ENCODE peak calls at places on chromosomes 12 and 14, in four cellular contexts. One of them, this sample, is unnamed.

GRCh38 chr12:111454311-111454710 is 48.6 kb downstream of the SH2B3 start:
- DNase-seq in A549: no peak
- DNase-seq in suprapubic skin: peak; percentile 12
- DNase-seq in AG09319: no peak
- DNase-seq in this sample: no peak

GRCh38 chr14:35504260-35504659 is 29.7 kb upstream of the INSM2 start:
- DNase-seq in suprapubic skin: no peak
- DNase-seq in AG09319: no peak
- DNase-seq in A549: no peak
- DNase-seq in this sample: no peak

GRCh38 chr14:30521899-30522736 is 36.8 kb upstream of the G2E3 start:
- DNase-seq in suprapubic skin: no peak
- DNase-seq in A549: peak; percentile 8
- DNase-seq in AG09319: peak; percentile 2
- DNase-seq in this sample: no peak

GRCh38 chr12:132445884-132446471 is 44.0 kb upstream of the FBRSL1 start:
- DNase-seq in A549: peak; percentile 89
- DNase-seq in AG09319: peak; percentile 24
- DNase-seq in suprapubic skin: no peak
- DNase-seq in this sample: no peak

GRCh38 chr12:48542300-48542928 is 17.0 kb downstream of the OR8S1 start:
- DNase-seq in suprapubic skin: no peak
- DNase-seq in AG09319: no peak
- DNase-seq in A549: peak; percentile 21
- DNase-seq in this sample: no peak

GRCh38 chr14:69972755-69973154 is 93.5 kb downstream of the SMOC1 start:
- DNase-seq in AG09319: no peak
- DNase-seq in A549: no peak
- DNase-seq in suprapubic skin: no peak
- DNase-seq in this sample: no peak

GRCh38 chr14:93013368-93013719 is 90.4 kb downstream of the CHGA start:
- DNase-seq in AG09319: no peak
- DNase-seq in suprapubic skin: no peak
- DNase-seq in A549: no peak
- DNase-seq in this sample: no peak

GRCh38 chr12:124720687-124721500 is 142.8 kb downstream of the SCARB1 start:
- DNase-seq in suprapubic skin: no peak
- DNase-seq in AG09319: no peak
- DNase-seq in A549: no peak
- DNase-seq in this sample: peak; percentile 77

GRCh38 chr12:56034586-56035332 is 7.0 kb upstream of the RPS26 start:
- DNase-seq in AG09319: no peak
- DNase-seq in A549: no peak
- DNase-seq in suprapubic skin: no peak
- DNase-seq in this sample: no peak

GRCh38 chr12:65609359-65609771 is 214.9 kb upstream of the HMGA2 start:
- DNase-seq in suprapubic skin: no peak
- DNase-seq in AG09319: peak; percentile 30
- DNase-seq in A549: no peak
- DNase-seq in this sample: no peak

GRCh38 chr14:33767721-33768457 is 183.0 kb downstream of the EGLN3 start:
- DNase-seq in AG09319: no peak
- DNase-seq in A549: no peak
- DNase-seq in suprapubic skin: no peak
- DNase-seq in this sample: no peak

GRCh38 chr14:29895591-29896043 is 32.0 kb downstream of the PRKD1 start:
- DNase-seq in suprapubic skin: no peak
- DNase-seq in A549: no peak
- DNase-seq in AG09319: no peak
- DNase-seq in this sample: no peak

GRCh38 chr12:27808831-27809230 is 28.8 kb upstream of the MANSC4 start:
- DNase-seq in suprapubic skin: no peak
- DNase-seq in A549: no peak
- DNase-seq in AG09319: no peak
- DNase-seq in this sample: no peak

GRCh38 chr14:49640540-49641417 is 5.7 kb upstream of the DNAAF2 start:
- DNase-seq in A549: no peak
- DNase-seq in suprapubic skin: no peak
- DNase-seq in AG09319: no peak
- DNase-seq in this sample: no peak

GRCh38 chr12:64813733-64814132 is 10.7 kb upstream of the TBC1D30 start:
- DNase-seq in AG09319: no peak
- DNase-seq in A549: no peak
- DNase-seq in suprapubic skin: no peak
- DNase-seq in this sample: no peak

GRCh38 chr12:113802966-113803828 is 162.9 kb downstream of the RBM19 start:
- DNase-seq in suprapubic skin: no peak
- DNase-seq in A549: no peak
- DNase-seq in AG09319: no peak
- DNase-seq in this sample: no peak

GRCh38 chr12:67268335-67268895 is 743 bp upstream of the CAND1 start:
- DNase-seq in A549: peak; percentile 99
- DNase-seq in suprapubic skin: peak; percentile 92
- DNase-seq in AG09319: peak; percentile 97
- DNase-seq in this sample: peak; percentile 81

GRCh38 chr14:32023540-32023939 is 53.6 kb upstream of the ARHGAP5 start:
- DNase-seq in suprapubic skin: no peak
- DNase-seq in AG09319: no peak
- DNase-seq in A549: no peak
- DNase-seq in this sample: no peak

GRCh38 chr14:101466456-101467180 is 94.7 kb upstream of the DIO3 start:
- DNase-seq in A549: no peak
- DNase-seq in suprapubic skin: peak; percentile 68
- DNase-seq in AG09319: no peak
- DNase-seq in this sample: no peak

GRCh38 chr14:92613008-92613658 is 99.6 kb downstream of the RIN3 start:
- DNase-seq in AG09319: no peak
- DNase-seq in suprapubic skin: no peak
- DNase-seq in A549: no peak
- DNase-seq in this sample: no peak

GRCh38 chr14:74179775-74180354 is 59.4 kb upstream of the VSX2 start:
- DNase-seq in suprapubic skin: no peak
- DNase-seq in AG09319: no peak
- DNase-seq in A549: no peak
- DNase-seq in this sample: no peak

GRCh38 chr14:64061706-64062105 is 208.9 kb downstream of the SYNE2 start:
- DNase-seq in AG09319: no peak
- DNase-seq in suprapubic skin: no peak
- DNase-seq in A549: no peak
- DNase-seq in this sample: no peak

GRCh38 chr12:68432622-68433021 is 100.5 kb upstream of the MDM1 start:
- DNase-seq in AG09319: no peak
- DNase-seq in suprapubic skin: no peak
- DNase-seq in A549: no peak
- DNase-seq in this sample: no peak

GRCh38 chr14:97306133-97306784 is 509.1 kb downstream of the VRK1 start:
- DNase-seq in suprapubic skin: no peak
- DNase-seq in AG09319: no peak
- DNase-seq in A549: no peak
- DNase-seq in this sample: no peak

GRCh38 chr12:114395755-114396152 is 10.2 kb downstream of the TBX5 start:
- DNase-seq in suprapubic skin: no peak
- DNase-seq in AG09319: no peak
- DNase-seq in A549: no peak
- DNase-seq in this sample: no peak

GRCh38 chr12:94147991-94148840 is at the start of gene PLXNC1:
- DNase-seq in AG09319: no peak
- DNase-seq in A549: peak; percentile 26
- DNase-seq in suprapubic skin: peak; percentile 87
- DNase-seq in this sample: no peak

GRCh38 chr14:91714805-91715204 is 17.1 kb downstream of the CATSPERB start:
- DNase-seq in A549: no peak
- DNase-seq in suprapubic skin: no peak
- DNase-seq in AG09319: no peak
- DNase-seq in this sample: no peak

GRCh38 chr12:27191531-27191930 is 52.6 kb upstream of the STK38L start:
- DNase-seq in suprapubic skin: no peak
- DNase-seq in AG09319: no peak
- DNase-seq in A549: no peak
- DNase-seq in this sample: no peak

GRCh38 chr12:130870442-130871285 is 1.2 kb upstream of the RAN start:
- DNase-seq in AG09319: peak; percentile 84
- DNase-seq in A549: peak; percentile 98
- DNase-seq in suprapubic skin: peak; percentile 89
- DNase-seq in this sample: no peak

GRCh38 chr14:21382095-21382494 is 1.7 kb downstream of the SUPT16H start:
- DNase-seq in AG09319: no peak
- DNase-seq in A549: no peak
- DNase-seq in suprapubic skin: no peak
- DNase-seq in this sample: no peak

GRCh38 chr14:77151245-77151644 is 9.7 kb upstream of the ZDHHC22 start:
- DNase-seq in A549: peak; percentile 55
- DNase-seq in AG09319: no peak
- DNase-seq in suprapubic skin: peak; percentile 35
- DNase-seq in this sample: no peak

GRCh38 chr14:70666364-70666691 is 24.6 kb downstream of the TTC9 start:
- DNase-seq in AG09319: no peak
- DNase-seq in suprapubic skin: no peak
- DNase-seq in A549: no peak
- DNase-seq in this sample: no peak

GRCh38 chr14:54572316-54572715 is 5.4 kb downstream of the SAMD4A start:
- DNase-seq in A549: no peak
- DNase-seq in AG09319: no peak
- DNase-seq in suprapubic skin: no peak
- DNase-seq in this sample: no peak

GRCh38 chr12:89350661-89351488 is 1.4 kb downstream of the DUSP6 start:
- DNase-seq in AG09319: no peak
- DNase-seq in A549: no peak
- DNase-seq in suprapubic skin: peak; percentile 79
- DNase-seq in this sample: no peak

GRCh38 chr12:71385155-71385554 is 54.4 kb upstream of the LGR5 start:
- DNase-seq in AG09319: no peak
- DNase-seq in A549: no peak
- DNase-seq in suprapubic skin: no peak
- DNase-seq in this sample: no peak

GRCh38 chr14:72822946-72823611 is 70.8 kb downstream of the DPF3 start:
- DNase-seq in suprapubic skin: no peak
- DNase-seq in A549: no peak
- DNase-seq in AG09319: no peak
- DNase-seq in this sample: no peak

GRCh38 chr14:72824051-72824450 is 69.8 kb downstream of the DPF3 start:
- DNase-seq in AG09319: no peak
- DNase-seq in A549: no peak
- DNase-seq in suprapubic skin: no peak
- DNase-seq in this sample: no peak

GRCh38 chr14:72815459-72815858 is 78.4 kb downstream of the DPF3 start:
- DNase-seq in suprapubic skin: no peak
- DNase-seq in A549: no peak
- DNase-seq in AG09319: no peak
- DNase-seq in this sample: no peak

GRCh38 chr14:72816287-72816686 is 77.6 kb downstream of the DPF3 start:
- DNase-seq in A549: no peak
- DNase-seq in suprapubic skin: no peak
- DNase-seq in AG09319: no peak
- DNase-seq in this sample: no peak

GRCh38 chr14:72818998-72819397 is 74.9 kb downstream of the DPF3 start:
- DNase-seq in suprapubic skin: no peak
- DNase-seq in AG09319: no peak
- DNase-seq in A549: no peak
- DNase-seq in this sample: no peak
- TF ChIP-seq CTCF in suprapubic skin: no peak
- TF ChIP-seq CTCF in AG09319: no peak
- TF ChIP-seq CTCF in A549: no peak
- TF ChIP-seq CTCF in this sample: no peak

GRCh38 chr14:99430491-99430890 is 50.2 kb downstream of the SETD3 start:
- DNase-seq in A549: peak; percentile 43
- DNase-seq in AG09319: no peak
- DNase-seq in suprapubic skin: no peak
- DNase-seq in this sample: no peak
- TF ChIP-seq CTCF in A549: no peak
- TF ChIP-seq CTCF in AG09319: no peak
- TF ChIP-seq CTCF in suprapubic skin: peak; percentile 47
- TF ChIP-seq CTCF in this sample: no peak

GRCh38 chr12:2273288-2273687 is 220.5 kb downstream of the CACNA1C start:
- DNase-seq in suprapubic skin: no peak
- DNase-seq in AG09319: no peak
- DNase-seq in A549: no peak
- DNase-seq in this sample: no peak
- TF ChIP-seq CTCF in suprapubic skin: no peak
- TF ChIP-seq CTCF in AG09319: peak; percentile 72
- TF ChIP-seq CTCF in A549: no peak
- TF ChIP-seq CTCF in this sample: no peak

GRCh38 chr12:85155791-85156190 is 119.6 kb downstream of the LRRIQ1 start:
- DNase-seq in A549: no peak
- DNase-seq in suprapubic skin: no peak
- DNase-seq in AG09319: no peak
- DNase-seq in this sample: no peak
- TF ChIP-seq CTCF in A549: peak; percentile 60
- TF ChIP-seq CTCF in suprapubic skin: no peak
- TF ChIP-seq CTCF in AG09319: peak; percentile 30
- TF ChIP-seq CTCF in this sample: no peak

DNA sequence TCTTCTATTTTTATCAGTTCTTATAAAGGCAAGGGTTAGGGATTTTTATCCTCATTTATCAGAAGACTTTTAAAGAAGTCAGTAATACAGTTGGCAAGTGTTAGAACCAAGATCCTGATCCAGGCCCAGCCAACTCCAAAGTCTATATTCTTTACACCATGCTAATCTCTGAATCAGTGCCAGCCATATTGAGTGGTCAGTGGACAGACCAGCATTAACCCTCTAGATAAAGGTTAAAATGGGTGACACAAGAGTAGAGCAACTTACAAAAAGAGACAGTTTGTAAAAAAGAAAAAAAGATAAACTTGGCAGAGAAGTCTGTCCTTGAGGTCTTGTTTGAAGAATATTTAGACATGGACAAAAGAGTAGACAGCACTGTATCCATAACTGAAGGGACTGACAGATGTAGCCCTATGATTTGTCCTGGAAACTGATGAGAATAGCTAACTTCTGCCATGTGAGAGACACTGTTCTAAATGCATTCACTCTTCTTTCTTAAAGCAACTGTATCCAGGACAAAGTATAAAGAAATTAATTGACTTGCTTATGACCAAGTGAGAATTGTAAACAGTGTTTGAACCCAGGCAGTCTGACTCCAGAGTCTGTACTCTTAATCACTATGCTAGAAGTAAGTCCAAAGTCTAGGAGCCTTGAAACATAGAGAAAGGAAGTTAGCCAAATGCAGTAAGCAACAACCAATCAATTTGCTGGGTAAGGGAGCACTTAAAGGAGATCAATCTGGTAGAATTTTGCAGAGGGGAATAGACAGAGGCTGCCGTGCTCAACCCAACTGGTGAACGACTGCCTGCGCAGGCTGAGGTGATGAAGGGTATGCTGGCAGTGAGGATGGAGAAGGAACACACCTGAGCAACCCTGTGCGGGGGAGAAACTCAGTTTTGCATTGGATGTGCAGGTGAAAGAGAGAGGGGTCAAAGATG is 103.7 kb downstream of the TTC6 start:
- DNase-seq in AG09319: no peak
- DNase-seq in suprapubic skin: no peak
- DNase-seq in A549: no peak
- DNase-seq in this sample: no peak
- TF ChIP-seq CTCF in AG09319: no peak
- TF ChIP-seq CTCF in suprapubic skin: no peak
- TF ChIP-seq CTCF in A549: no peak
- TF ChIP-seq CTCF in this sample: no peak